ENCODE peak calls at places on chromosomes 4 and X, in seven cellular contexts. F is H1, R is K562, E is HepG2, U is HCT116, V is GM12878, C is SK-N-SH. Q is an unnamed sample.

GRCh38 chr4:157004279-157005161 is 32.9 kb upstream of the PDGFC start:
- DNase-seq in V (no peak), R (no peak), F (no peak), U (no peak), E (no peak), C (no peak), Q (no peak)

GRCh38 chr4:7393491-7394183 is 41.1 kb downstream of the PSAPL1 start:
- DNase-seq in V (no peak), C (peak), E (no peak), F (no peak), U (no peak), R (no peak), Q (no peak)

GRCh38 chrX:65926095-65927019 is 113.5 kb downstream of the VSIG4 start:
- DNase-seq in V (peak), E (no peak), F (no peak), C (no peak), R (peak), U (no peak), Q (no peak)

GRCh38 chrX:136397001-136397400 is 90.7 kb upstream of the BRS3 start:
- DNase-seq in E (peak), R (no peak), F (no peak), U (no peak), C (no peak), V (no peak), Q (no peak)

GRCh38 chr4:92830771-92831170 is 527.0 kb downstream of the GRID2 start:
- DNase-seq in F (no peak), U (no peak), R (no peak), E (no peak), V (no peak), C (no peak), Q (no peak)

GRCh38 chr4:81715335-81715734 is 243.6 kb upstream of the RASGEF1B start:
- DNase-seq in R (no peak), F (no peak), V (no peak), U (no peak), E (no peak), C (no peak), Q (no peak)

GRCh38 chrX:97158270-97158669 is 274.6 kb downstream of the RPA4 start:
- DNase-seq in C (no peak), F (no peak), V (no peak), R (no peak), E (no peak), U (no peak), Q (no peak)

GRCh38 chr4:170748975-170749374 is 659.2 kb upstream of the AADAT start:
- DNase-seq in E (no peak), U (no peak), F (no peak), V (no peak), R (no peak), C (no peak), Q (no peak)

GRCh38 chr4:16270654-16271328 is 44.5 kb upstream of the TAPT1 start:
- DNase-seq in U (no peak), V (no peak), R (no peak), F (no peak), E (peak), C (no peak), Q (no peak)

GRCh38 chr4:174714393-174715211 is 114.4 kb downstream of the GLRA3 start:
- DNase-seq in C (peak), E (peak), U (peak), R (peak), F (peak), V (no peak), Q (peak)

GRCh38 chrX:144494069-144494468 is 610.2 kb downstream of the UBE2NL start:
- DNase-seq in F (no peak), C (no peak), U (no peak), V (no peak), R (no peak), E (no peak), Q (no peak)

GRCh38 chr4:173880897-173881296 is 350.9 kb upstream of the HAND2 start:
- DNase-seq in U (no peak), F (no peak), V (no peak), E (no peak), R (no peak), C (no peak), Q (no peak)

GRCh38 chr4:7295917-7296660 is 103.8 kb downstream of the SORCS2 start:
- DNase-seq in U (peak), R (peak), C (peak), E (no peak), F (no peak), V (no peak), Q (peak)

GRCh38 chrX:107537815-107538214 is 88.4 kb downstream of the FRMPD3 start:
- DNase-seq in F (no peak), E (peak), V (no peak), C (peak), U (peak), R (peak), Q (peak)

GRCh38 chr4:51906167-51906647 is 63.3 kb downstream of the DCUN1D4 start:
- DNase-seq in E (no peak), C (no peak), F (no peak), U (no peak), R (no peak), V (peak), Q (no peak)

GRCh38 chr4:156638332-156638731 is 333.3 kb downstream of the PDGFC start:
- DNase-seq in F (no peak), E (no peak), V (no peak), U (no peak), R (no peak), C (no peak), Q (no peak)

GRCh38 chr4:173328236-173328901 is 5.8 kb downstream of the HMGB2 start:
- DNase-seq in U (no peak), R (no peak), F (no peak), V (no peak), C (no peak), E (no peak), Q (no peak)

GRCh38 chr4:188976644-188977115 is 837.4 kb downstream of the TRIML1 start:
- DNase-seq in V (no peak), U (no peak), C (no peak), E (no peak), F (peak), R (no peak), Q (peak)

GRCh38 chrX:65253817-65254216 is 277.6 kb upstream of the ZC4H2 start:
- DNase-seq in U (no peak), E (no peak), F (no peak), R (no peak), C (no peak), V (no peak), Q (no peak)

GRCh38 chrX:24214568-24214967 is 65.0 kb downstream of the ZFX start:
- DNase-seq in C (no peak), V (no peak), U (no peak), F (no peak), R (no peak), E (no peak), Q (no peak)

GRCh38 chr4:155079866-155080265 is 128.6 kb upstream of the NPY2R start:
- DNase-seq in C (no peak), U (no peak), F (no peak), V (no peak), E (no peak), R (no peak), Q (no peak)

GRCh38 chrX:136880003-136880451 is 498 bp downstream of the RBMX start:
- DNase-seq in F (no peak), C (peak), E (no peak), R (no peak), V (no peak), U (no peak), Q (no peak)

GRCh38 chrX:915427-916234 is 285.0 kb downstream of the SHOX start:
- DNase-seq in F (no peak), E (no peak), R (no peak), V (no peak), C (no peak), U (no peak), Q (no peak)

GRCh38 chr4:108166441-108167315 is 2.1 kb downstream of the LEF1 start:
- DNase-seq in U (no peak), V (no peak), E (peak), C (peak), F (no peak), R (peak), Q (no peak)

GRCh38 chr4:41209187-41209586 is 5.2 kb downstream of the APBB2 start:
- DNase-seq in C (no peak), U (no peak), F (no peak), R (no peak), E (no peak), V (no peak), Q (peak)

GRCh38 chr4:40057540-40058091 is 966 bp downstream of the N4BP2 start:
- DNase-seq in V (peak), C (peak), U (peak), R (peak), E (peak), F (no peak), Q (peak)

GRCh38 chr4:55184600-55185523 is 59.5 kb upstream of the KDR start:
- DNase-seq in R (peak), F (no peak), E (peak), U (peak), C (no peak), V (no peak), Q (no peak)

GRCh38 chrX:30278365-30278764 is 30.8 kb downstream of the NR0B1 start:
- DNase-seq in R (no peak), E (no peak), V (no peak), U (no peak), F (no peak), C (no peak), Q (no peak)

GRCh38 chrX:119541188-119541587 is 24.0 kb downstream of the STEEP1 start:
- DNase-seq in E (no peak), R (no peak), F (no peak), C (no peak), U (no peak), V (no peak), Q (no peak)

GRCh38 chrX:39016551-39016950 is 215.3 kb downstream of the MID1IP1 start:
- DNase-seq in C (no peak), F (no peak), V (no peak), E (no peak), U (no peak), R (no peak), Q (no peak)

GRCh38 chrX:14922437-14922836 is 49.2 kb downstream of the MOSPD2 start:
- DNase-seq in C (no peak), F (no peak), R (no peak), U (no peak), E (no peak), V (no peak), Q (no peak)

GRCh38 chr4:18859468-18859867 is 837.9 kb upstream of the LCORL start:
- DNase-seq in E (no peak), R (no peak), C (no peak), U (no peak), V (no peak), F (no peak), Q (no peak)
- TF ChIP-seq JUND in E (no peak), R (no peak), C (no peak), U (no peak), V (no peak), F (no peak), Q (no peak)

GRCh38 chr4:113212613-113213012 is 163.2 kb downstream of the ANK2 start:
- DNase-seq in V (no peak), R (no peak), E (no peak), F (no peak), C (no peak), U (no peak), Q (no peak)
- TF ChIP-seq JUND in V (no peak), R (no peak), E (no peak), F (no peak), C (no peak), U (no peak), Q (no peak)

DNA sequence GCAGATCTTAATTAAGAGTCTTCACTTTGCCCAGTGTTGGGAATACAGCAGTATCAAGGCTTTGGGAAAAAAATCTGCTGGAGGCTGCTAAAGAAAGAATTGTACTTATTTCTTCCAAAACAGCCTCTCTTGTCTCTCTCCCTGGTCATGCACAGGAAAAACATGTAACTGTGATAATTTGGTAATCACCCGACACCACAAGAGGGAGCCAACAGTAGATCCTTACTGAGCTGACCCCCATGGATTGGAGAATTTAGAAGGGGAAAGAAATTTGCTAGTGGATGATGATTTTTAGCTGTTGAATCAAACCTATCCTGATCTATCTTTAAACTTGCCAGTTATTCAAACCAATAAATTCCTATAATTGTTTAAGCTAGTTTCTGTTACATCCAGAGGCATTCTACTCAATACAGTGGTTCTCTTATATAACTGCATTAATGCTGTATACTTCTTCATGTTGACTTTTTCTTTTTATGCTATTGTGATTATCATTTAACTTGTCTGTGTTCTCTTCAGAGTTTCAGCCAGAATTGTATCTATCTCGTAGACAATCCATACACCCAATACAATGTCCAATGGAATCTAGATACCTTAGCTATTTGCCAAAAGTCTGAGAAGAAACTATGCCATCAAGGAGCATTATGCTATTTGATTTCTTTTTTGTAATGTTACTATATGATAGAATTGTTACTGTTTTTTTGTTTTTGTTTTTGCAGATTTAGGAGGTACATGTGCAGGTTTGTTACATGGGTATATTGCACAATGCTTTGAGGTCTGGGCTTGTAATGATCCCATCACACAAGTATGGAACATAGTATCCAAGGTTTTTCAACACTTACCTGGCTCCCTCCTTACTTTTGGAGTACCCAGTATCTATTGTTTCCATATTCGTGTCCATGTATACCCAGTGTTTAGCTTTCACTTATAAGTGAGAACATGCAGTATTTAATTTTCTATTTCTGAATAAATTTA is 31.3 kb upstream of the ARHGEF38 start:
- DNase-seq in E (peak), U (peak), V (peak), R (peak), F (no peak), C (peak), Q (peak)
- TF ChIP-seq JUND in E (no peak), U (no peak), V (no peak), R (no peak), F (no peak), C (no peak), Q (no peak)

GRCh38 chr4:99166544-99166943 is 22.4 kb upstream of the ADH4 start:
- DNase-seq in V (no peak), R (no peak), C (no peak), E (peak), U (no peak), F (no peak), Q (no peak)
- TF ChIP-seq JUND in V (no peak), R (no peak), C (no peak), E (no peak), U (no peak), F (no peak), Q (no peak)

DNA sequence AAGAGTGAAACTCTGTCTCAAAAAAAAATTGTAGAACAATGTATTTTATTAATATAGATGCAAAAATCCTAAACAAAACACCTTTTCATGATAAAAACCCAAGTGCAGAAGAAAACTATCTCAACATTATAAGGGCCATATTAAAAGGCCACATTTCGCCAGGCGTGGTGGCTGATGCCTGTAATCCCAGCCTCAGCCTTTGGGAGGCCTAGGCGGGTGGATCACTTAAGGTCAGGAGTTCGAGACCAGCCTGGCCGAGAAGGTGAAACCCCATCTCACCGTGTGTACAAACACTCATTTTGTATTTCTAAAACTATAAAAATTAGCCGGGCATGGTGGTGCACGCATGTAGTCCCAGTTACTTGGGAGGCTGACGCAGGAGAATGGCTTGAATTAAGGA is 9.9 kb upstream of the FAM193A start:
- DNase-seq in U (no peak), C (no peak), R (no peak), E (no peak), F (no peak), V (no peak), Q (no peak)
- TF ChIP-seq JUND in U (no peak), C (no peak), R (no peak), E (no peak), F (no peak), V (no peak), Q (no peak)

GRCh38 chr4:153950100-153950979 is 161.5 kb upstream of the SFRP2 start:
- DNase-seq in E (peak), U (no peak), R (no peak), C (no peak), V (no peak), F (no peak), Q (no peak)
- TF ChIP-seq JUND in E (no peak), U (no peak), R (no peak), C (no peak), V (no peak), F (no peak), Q (no peak)

GRCh38 chr4:185379326-185380295 is 16.1 kb downstream of the LRP2BP start:
- DNase-seq in E (no peak), R (no peak), F (no peak), C (no peak), U (no peak), V (no peak), Q (no peak)

GRCh38 chr4:185383451-185383850 is 12.3 kb downstream of the LRP2BP start:
- DNase-seq in R (no peak), C (no peak), E (no peak), V (no peak), U (no peak), F (no peak), Q (peak)

GRCh38 chr4:185380320-185380719 is 15.4 kb downstream of the LRP2BP start:
- DNase-seq in R (no peak), C (no peak), F (no peak), U (no peak), V (no peak), E (peak), Q (no peak)

GRCh38 chr4:185382754-185383153 is 13.0 kb downstream of the LRP2BP start:
- DNase-seq in E (peak), U (no peak), R (no peak), V (no peak), C (no peak), F (no peak), Q (no peak)

DNA sequence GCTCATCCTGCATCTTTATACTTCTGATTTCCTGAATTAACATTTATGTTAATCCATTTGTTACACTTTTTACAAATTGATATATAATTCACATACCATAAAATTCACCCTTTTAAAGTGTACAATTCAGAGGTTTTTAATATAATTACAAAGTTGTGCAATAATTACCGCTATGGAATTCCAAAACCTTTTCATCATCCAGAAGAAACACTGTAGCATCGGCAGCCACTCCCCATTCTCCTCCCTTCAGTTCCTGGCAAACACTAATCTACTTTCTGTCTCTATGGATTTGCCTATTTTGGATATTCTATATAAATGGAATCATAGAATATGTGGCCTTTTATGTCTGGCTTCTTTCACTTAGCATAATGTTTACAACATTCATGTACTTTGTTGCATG is 13.9 kb downstream of the LRP2BP start:
- DNase-seq in V (no peak), R (no peak), C (no peak), U (no peak), E (peak), F (no peak), Q (no peak)
- TF ChIP-seq JUND in V (no peak), R (no peak), C (no peak), U (no peak), E (no peak), F (no peak), Q (no peak)